ENCODE peak calls at places on chromosomes 11 and 22, in five cellular contexts. Z is colonic mucosa, A is HFF-Myc, K is GM12865, I is SK-N-SH. H is an unnamed sample.

GRCh38 chr11:128911701-128912100 is 20.5 kb downstream of the KCNJ5 start:
- DNase-seq in Z (no peak), A (no peak), K (no peak), I (no peak), H (no peak)

GRCh38 chr22:19178065-19178658 is 374 bp downstream of the SLC25A1 start:
- DNase-seq in Z (peak; percentile 62), A (no peak), K (no peak), I (peak; percentile 85), H (no peak)

GRCh38 chr22:23357028-23357427 is 176.7 kb downstream of the BCR start:
- DNase-seq in Z (no peak), A (no peak), K (no peak), I (no peak), H (no peak)

GRCh38 chr11:12691473-12691872 is 17.3 kb downstream of the TEAD1 start:
- DNase-seq in Z (no peak), A (peak; percentile 39), K (no peak), I (peak; percentile 31), H (no peak)

GRCh38 chr22:46430961-46431838 is 95.7 kb downstream of the TRMU start:
- DNase-seq in Z (peak; percentile 70), A (no peak), K (no peak), I (no peak), H (no peak)

GRCh38 chr11:82216927-82217570 is 516.6 kb downstream of the FAM181B start:
- DNase-seq in Z (no peak), A (no peak), K (no peak), I (no peak), H (no peak)

GRCh38 chr11:28615542-28615941 is 507.4 kb downstream of the METTL15 start:
- DNase-seq in Z (no peak), A (no peak), K (no peak), I (no peak), H (no peak)

GRCh38 chr22:40636380-40637180 is at the start of gene MRTFA:
- DNase-seq in Z (peak; percentile 100), A (peak; percentile 99), K (peak; percentile 100), I (peak; percentile 87), H (peak; percentile 99)

GRCh38 chr22:38435010-38435409 is 20.0 kb downstream of the KCNJ4 start:
- DNase-seq in Z (no peak), A (no peak), K (no peak), I (no peak), H (no peak)

GRCh38 chr11:128389461-128389976 is 197.8 kb downstream of the ETS1 start:
- DNase-seq in Z (no peak), A (no peak), K (no peak), I (no peak), H (no peak)

GRCh38 chr22:40243891-40244290 is 66.2 kb downstream of the TNRC6B start:
- DNase-seq in Z (no peak), A (no peak), K (peak; percentile 20), I (no peak), H (no peak)

GRCh38 chr11:15923169-15923568 is 433.2 kb downstream of the SOX6 start:
- DNase-seq in Z (no peak), A (no peak), K (no peak), I (peak; percentile 44), H (no peak)

GRCh38 chr22:41048791-41049717 is 43.3 kb upstream of the EP300 start:
- DNase-seq in Z (peak; percentile 52), A (peak; percentile 57), K (no peak), I (peak; percentile 46), H (no peak)

GRCh38 chr11:117616979-117617378 is 180.0 kb downstream of the DSCAML1 start:
- DNase-seq in Z (no peak), A (no peak), K (no peak), I (no peak), H (no peak)

GRCh38 chr11:12682730-12683500 is 8.7 kb downstream of the TEAD1 start:
- DNase-seq in Z (no peak), A (no peak), K (no peak), I (no peak), H (no peak)

GRCh38 chr11:123111465-123111864 is 49.5 kb upstream of the HSPA8 start:
- DNase-seq in Z (no peak), A (no peak), K (peak; percentile 54), I (peak; percentile 64), H (no peak)

GRCh38 chr11:75100314-75100713 is 3.6 kb upstream of the OR2AT4 start:
- DNase-seq in Z (no peak), A (peak; percentile 56), K (peak; percentile 82), I (no peak), H (no peak)

GRCh38 chr11:45339754-45340519 is 53.8 kb upstream of the SYT13 start:
- DNase-seq in Z (peak; percentile 96), A (peak; percentile 59), K (peak; percentile 94), I (peak; percentile 90), H (peak; percentile 75)

GRCh38 chr11:73493838-73494598 is 103.9 kb downstream of the FAM168A start:
- DNase-seq in Z (no peak), A (no peak), K (no peak), I (no peak), H (no peak)

DNA sequence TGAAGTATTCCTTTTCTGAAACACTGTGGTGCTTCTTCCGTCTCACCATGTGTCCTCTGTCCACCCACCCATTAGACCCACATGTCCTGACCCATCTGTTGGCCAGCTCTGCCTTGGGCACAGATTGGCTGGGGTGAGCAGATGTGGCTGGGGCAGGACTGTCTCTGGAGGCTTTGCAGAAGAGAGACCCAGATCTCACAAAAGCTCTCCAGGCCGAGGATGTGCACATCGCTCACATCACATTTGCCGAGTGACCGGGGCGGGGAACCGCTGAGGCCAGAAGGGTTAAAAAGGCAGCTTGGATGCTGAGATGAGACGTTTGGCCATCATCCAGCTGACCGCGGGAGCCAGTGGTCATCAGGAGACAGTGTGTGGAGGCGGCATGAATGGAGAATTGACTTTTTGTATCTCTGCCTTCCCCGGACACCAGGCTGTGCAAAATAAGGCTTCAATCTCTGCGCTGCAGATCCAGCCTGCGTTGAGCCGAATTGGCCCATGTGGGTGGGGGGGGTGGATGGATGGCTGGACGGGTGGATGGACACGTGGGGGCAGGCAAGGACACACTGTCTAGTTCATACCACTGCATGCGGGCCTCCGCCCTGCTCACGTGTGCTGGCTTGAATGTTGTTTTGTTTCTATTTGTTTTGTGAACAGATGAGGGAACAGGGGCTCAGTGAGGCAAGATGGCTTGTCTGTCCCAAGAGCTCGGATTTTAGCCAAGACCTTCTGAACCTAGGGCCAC is 6.1 kb downstream of the IFITM10 start:
- DNase-seq in Z (no peak), A (no peak), K (no peak), I (peak; percentile 63), H (no peak)
- TF ChIP-seq CTCF in Z (no peak), A (no peak), K (no peak), I (no peak), H (no peak)

DNA sequence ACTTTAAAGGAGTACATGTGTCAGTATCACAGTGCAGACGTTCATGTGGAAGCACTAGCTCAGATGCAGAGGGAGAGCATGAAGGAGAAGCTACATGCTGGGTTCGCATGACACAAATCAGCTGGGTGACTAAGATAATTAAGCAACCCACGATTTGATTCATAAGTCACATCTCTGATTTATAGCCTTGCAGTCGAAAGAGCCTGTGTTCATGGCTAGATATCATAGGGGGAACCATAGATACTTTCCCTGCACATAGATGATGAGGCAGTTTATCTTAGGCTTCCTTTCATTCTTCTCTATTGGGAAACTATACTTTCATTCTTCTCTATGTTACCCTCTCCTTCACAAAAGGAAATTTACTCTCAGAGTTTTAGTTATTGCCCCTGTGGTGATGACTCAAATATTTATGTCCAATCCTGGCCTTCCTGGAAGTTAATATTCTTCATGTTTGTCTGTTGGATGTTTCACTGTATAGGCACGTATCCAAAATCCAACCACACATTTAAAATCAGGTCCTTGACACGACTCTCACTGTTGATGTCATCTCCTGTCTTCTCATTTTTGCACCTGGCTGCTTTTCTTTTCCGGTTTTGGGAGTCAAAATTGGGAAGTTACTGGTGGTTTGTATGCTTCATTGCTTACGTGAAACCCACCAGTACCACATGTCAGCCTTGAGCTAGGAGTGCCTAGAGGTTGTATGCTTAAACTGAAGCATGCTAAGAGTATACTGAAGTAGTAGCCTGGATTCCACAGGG is 56.3 kb upstream of the SLC5A12 start:
- DNase-seq in Z (no peak), A (peak; percentile 70), K (peak; percentile 45), I (no peak), H (no peak)
- H3K4me3 ChIP-seq in Z (no peak overlapping the region), A (no peak overlapping the region), K (no peak overlapping the region), I (no peak overlapping the region), H (no peak overlapping the region)

GRCh38 chr11:10855295-10855694 is 2.6 kb downstream of the ZBED5 start:
- DNase-seq in Z (no peak), A (no peak), K (no peak), I (no peak), H (no peak)

GRCh38 chr11:10856689-10857603 is 907 bp downstream of the ZBED5 start:
- DNase-seq in Z (peak; percentile 78), A (no peak), K (peak; percentile 62), I (peak; percentile 42), H (peak; percentile 13)

GRCh38 chr11:10858505-10859360 is 880 bp upstream of the ZBED5 start:
- DNase-seq in Z (peak; percentile 71), A (no peak), K (peak; percentile 59), I (peak; percentile 64), H (no peak)

GRCh38 chr11:10861047-10861446 is 3.2 kb upstream of the ZBED5 start:
- DNase-seq in Z (no peak), A (no peak), K (no peak), I (no peak), H (no peak)

DNA sequence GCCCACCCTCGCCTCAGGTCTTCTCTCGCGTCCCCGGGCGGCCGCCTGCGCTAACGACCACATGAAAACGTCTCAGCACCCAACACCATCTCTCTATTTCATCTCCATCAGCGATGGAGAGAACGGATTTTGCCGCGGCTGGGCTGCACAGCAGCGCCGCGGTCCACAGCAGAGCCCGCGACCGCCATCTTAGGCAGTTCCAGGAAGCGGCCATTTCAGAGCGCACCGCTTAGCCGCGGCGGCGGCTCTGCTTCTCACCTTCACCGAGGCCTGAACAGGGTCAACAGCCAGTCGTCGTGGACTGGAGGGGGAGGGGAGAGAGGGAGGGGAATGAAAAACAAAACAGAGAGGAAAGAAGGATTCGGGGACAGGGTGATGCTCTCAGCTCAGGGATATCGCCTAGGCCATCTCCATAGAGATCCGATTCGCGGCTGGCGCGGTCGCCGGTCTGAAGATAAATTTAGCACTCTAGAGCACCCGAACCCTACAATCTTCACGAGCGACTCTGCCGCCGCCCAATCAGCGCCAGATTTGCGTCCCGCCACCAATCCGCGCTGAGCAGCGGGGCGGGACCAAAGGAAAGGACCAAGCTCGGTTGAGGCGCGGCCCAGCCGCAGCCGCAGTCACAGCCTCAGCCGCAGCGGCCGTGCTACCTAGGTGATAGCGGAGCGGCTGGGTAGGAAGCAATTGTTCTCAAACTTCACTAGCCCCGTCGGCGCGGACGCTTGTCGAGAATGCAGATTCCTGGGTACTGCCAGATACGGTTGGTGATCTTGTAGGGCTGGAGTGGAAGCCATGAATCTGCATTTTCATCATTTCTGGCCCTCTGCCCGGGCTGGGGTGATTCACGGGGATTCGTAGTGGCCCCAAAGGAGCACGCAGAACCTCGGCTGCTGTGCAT is at the start of gene ZBED5:
- DNase-seq in Z (peak; percentile 98), A (peak; percentile 91), K (peak; percentile 99), I (peak; percentile 92), H (peak; percentile 90)
- TF ChIP-seq CTCF in Z (no peak), A (no peak), K (peak; percentile 3), I (peak; percentile 24), H (peak; percentile 6)

GRCh38 chr22:36369922-36370781 is 17.6 kb downstream of the MYH9 start:
- DNase-seq in Z (peak; percentile 83), A (no peak), K (no peak), I (no peak), H (no peak)

GRCh38 chr22:36367066-36367465 is 20.7 kb downstream of the MYH9 start:
- DNase-seq in Z (no peak), A (no peak), K (no peak), I (no peak), H (no peak)

GRCh38 chr22:36368359-36368983 is 19.3 kb downstream of the MYH9 start:
- DNase-seq in Z (no peak), A (peak; percentile 67), K (peak; percentile 43), I (peak; percentile 81), H (no peak)

GRCh38 chr22:36367479-36367878 is 20.3 kb downstream of the MYH9 start:
- DNase-seq in Z (no peak), A (no peak), K (no peak), I (no peak), H (no peak)

GRCh38 chr22:36369004-36369921 is 18.5 kb downstream of the MYH9 start:
- DNase-seq in Z (no peak), A (no peak), K (no peak), I (no peak), H (no peak)
- H3K4me3 ChIP-seq in Z (no peak overlapping the region), A (no peak overlapping the region), K (no peak overlapping the region), I (no peak overlapping the region), H (no peak overlapping the region)